ENCODE peak calls at places on chromosome 18, in ten cellular contexts. V is OCI-LY7, C is epithelial cell of esophagus, K is RWPE1, D is fibroblast of lung, P is B cell, E is cardiac fibroblast, S is endothelial cell, M is body of pancreas, L is endothelial cell of umbilical vein. B is an unnamed sample.

GRCh38 chr18:80233201-80233835 is 14.0 kb downstream of the PARD6G start:
- DNase-seq in K (no peak), C (no peak), M (no peak), L (no peak), P (no peak), V (no peak), S (no peak), E (no peak), D (no peak), B (no peak)

GRCh38 chr18:62325806-62326645 is 916 bp downstream of the TNFRSF11A start:
- DNase-seq in P (peak; percentile 46), M (no peak), E (peak; percentile 16), C (peak; percentile 63), K (peak; percentile 13), S (no peak), D (peak; percentile 25), L (peak; percentile 38), V (no peak), B (no peak)

GRCh38 chr18:26073742-26074141 is 16.7 kb downstream of the SS18 start:
- DNase-seq in E (no peak), C (no peak), V (no peak), D (no peak), L (peak; percentile 32), S (no peak), K (no peak), P (no peak), M (no peak), B (no peak)

GRCh38 chr18:59885579-59886163 is 14.1 kb upstream of the PMAIP1 start:
- DNase-seq in M (no peak), L (peak; percentile 72), C (peak; percentile 71), S (no peak), K (no peak), P (peak; percentile 59), V (peak; percentile 62), E (peak; percentile 87), D (peak; percentile 79), B (peak; percentile 16)

GRCh38 chr18:60624207-60624606 is 251.6 kb upstream of the MC4R start:
- DNase-seq in D (no peak), P (no peak), K (no peak), E (no peak), M (no peak), V (no peak), L (no peak), S (no peak), C (no peak), B (no peak)

GRCh38 chr18:21851327-21851961 is 110.9 kb downstream of the MIB1 start:
- DNase-seq in C (peak; percentile 13), P (peak; percentile 10), M (no peak), V (peak; percentile 32), K (peak; percentile 8), S (no peak), L (peak; percentile 32), D (peak; percentile 50), E (peak; percentile 58), B (no peak)

GRCh38 chr18:21141678-21142422 is 30.2 kb upstream of the ROCK1 start:
- DNase-seq in P (no peak), V (no peak), L (no peak), K (no peak), S (no peak), M (no peak), E (peak; percentile 13), D (no peak), C (no peak), B (no peak)

GRCh38 chr18:51491678-51492372 is 294.3 kb upstream of the MEX3C start:
- DNase-seq in V (no peak), E (no peak), S (no peak), K (no peak), C (no peak), M (no peak), D (no peak), L (no peak), P (no peak), B (no peak)

DNA sequence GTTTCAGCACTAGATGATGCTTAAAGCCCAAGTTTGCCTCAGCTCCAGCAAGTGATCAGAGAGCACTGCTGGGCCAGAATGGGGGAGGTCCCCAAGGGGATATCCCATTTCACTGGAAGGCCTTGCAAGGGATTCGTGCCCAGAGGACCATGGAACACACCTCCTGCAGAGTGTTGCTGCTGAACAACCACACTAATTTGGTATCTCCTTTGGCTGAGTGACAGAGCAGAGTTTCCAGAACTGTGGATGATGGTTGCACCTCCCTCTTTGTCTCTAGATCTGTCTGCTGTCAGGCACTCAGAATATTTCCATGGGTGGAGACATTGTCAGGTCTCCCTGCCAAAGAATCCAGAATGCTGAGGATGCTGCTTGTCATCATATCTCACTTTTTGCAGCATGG is 484.8 kb upstream of the NETO1 start:
- DNase-seq in L (no peak), P (no peak), K (no peak), D (peak; percentile 12), V (no peak), S (no peak), E (peak; percentile 29), C (no peak), M (no peak), B (no peak)
- TF ChIP-seq CTCF in L (no peak), P (no peak), K (no peak), D (no peak), V (no peak), S (no peak), E (no peak), C (no peak), M (no peak), B (no peak)

DNA sequence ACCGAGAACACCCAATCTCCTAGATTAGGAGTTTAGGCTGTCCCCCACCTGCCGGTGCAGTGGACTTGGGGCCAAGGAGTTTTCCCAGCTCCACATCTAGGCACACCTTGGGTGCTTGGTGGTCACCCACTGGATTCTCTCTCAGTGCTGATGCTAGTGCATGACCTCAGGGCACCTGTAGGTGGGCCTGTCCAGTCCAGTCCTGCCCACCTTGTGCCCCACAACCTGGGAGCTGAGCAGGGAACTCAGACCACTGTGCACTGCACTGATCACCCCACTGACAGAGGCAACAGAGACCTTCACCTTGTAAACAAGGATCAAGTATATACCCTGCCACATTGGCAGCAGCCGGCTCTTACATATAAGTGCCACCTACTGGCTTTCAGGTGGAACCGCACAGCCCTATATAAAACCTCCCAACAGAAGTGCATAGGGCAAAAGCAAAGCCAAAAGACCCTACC is 12.7 kb upstream of the CDH19 start:
- DNase-seq in C (peak; percentile 40), M (peak; percentile 6), K (no peak), L (peak; percentile 19), D (no peak), P (no peak), E (peak; percentile 35), V (no peak), S (no peak), B (no peak)
- TF ChIP-seq CTCF in C (peak; percentile 65), M (peak; percentile 18), K (peak; percentile 16), L (peak; percentile 54), D (peak; percentile 11), P (no peak), E (peak; percentile 52), V (peak; percentile 42), S (peak; percentile 62), B (no peak)

GRCh38 chr18:48024009-48024512 is 93.6 kb upstream of the SMAD2 start:
- DNase-seq in E (no peak), M (no peak), S (no peak), C (no peak), D (no peak), V (no peak), K (no peak), P (no peak), L (no peak), B (no peak)
- TF ChIP-seq CTCF in E (no peak), M (no peak), S (no peak), C (no peak), D (no peak), V (no peak), K (peak; percentile 22), P (no peak), L (no peak), B (no peak)

DNA sequence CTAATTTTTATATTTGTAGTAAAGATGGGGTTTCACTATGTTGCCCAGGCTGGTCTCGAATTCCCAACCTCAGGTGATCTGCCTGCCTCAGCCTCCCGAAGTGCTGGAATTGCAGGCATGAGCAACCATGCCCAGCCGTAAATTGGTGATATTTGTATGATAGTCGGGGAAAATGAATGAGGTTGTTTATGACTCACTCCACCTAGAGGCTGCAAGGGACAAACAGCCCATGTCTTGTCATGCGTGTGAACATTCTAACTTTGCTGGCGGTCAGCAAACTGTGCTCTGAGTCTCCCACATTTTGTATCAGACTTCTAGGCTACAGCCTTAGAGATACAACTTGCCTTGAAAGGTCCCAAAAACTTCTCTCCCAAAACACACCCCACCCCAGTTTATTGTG is 133.5 kb upstream of the DTNA start:
- DNase-seq in D (no peak), V (no peak), L (no peak), E (no peak), S (no peak), C (no peak), M (no peak), K (no peak), P (no peak), B (no peak)
- TF ChIP-seq CTCF in D (no peak), V (no peak), L (no peak), E (no peak), S (no peak), C (no peak), M (no peak), K (no peak), P (no peak), B (no peak)

GRCh38 chr18:41537666-41538065 is 417.4 kb upstream of the PIK3C3 start:
- DNase-seq in P (no peak), D (no peak), E (no peak), L (peak; percentile 55), K (no peak), V (no peak), C (no peak), S (no peak), M (no peak), B (no peak)

GRCh38 chr18:41529093-41529492 is 425.9 kb upstream of the PIK3C3 start:
- DNase-seq in S (no peak), K (no peak), P (no peak), L (no peak), V (no peak), C (no peak), M (no peak), D (no peak), E (no peak), B (no peak)

GRCh38 chr18:41530959-41531358 is 424.1 kb upstream of the PIK3C3 start:
- DNase-seq in D (no peak), P (no peak), C (no peak), V (no peak), K (no peak), E (no peak), L (no peak), M (no peak), S (no peak), B (no peak)

GRCh38 chr18:41532344-41533086 is 422.5 kb upstream of the PIK3C3 start:
- DNase-seq in K (no peak), L (peak; percentile 38), C (peak; percentile 20), P (no peak), M (no peak), E (peak; percentile 3), S (peak; percentile 5), V (no peak), D (peak; percentile 2), B (no peak)
- TF ChIP-seq CTCF in K (no peak), L (peak; percentile 23), C (peak; percentile 39), P (no peak), M (no peak), E (no peak), S (no peak), V (no peak), D (peak; percentile 16), B (peak; percentile 22)

B was measured in Calu3.